ENCODE peak calls at places on chromosome 3, in six cellular contexts. One of them, this sample, is unnamed.

GRCh38 chr3:28279770-28280169 is 38.4 kb downstream of the CMC1 start:
- DNase-seq in mucosa of descending colon: no peak
- DNase-seq in Peyer's patch: no peak
- DNase-seq in osteoblast: no peak
- DNase-seq in H9: no peak
- DNase-seq in left ventricle myocardium inferior: no peak
- DNase-seq in this sample: no peak

GRCh38 chr3:127803619-127804018 is 18.7 kb downstream of the MGLL start:
- DNase-seq in mucosa of descending colon: no peak
- DNase-seq in Peyer's patch: no peak
- DNase-seq in osteoblast: peak; percentile 95
- DNase-seq in H9: no peak
- DNase-seq in left ventricle myocardium inferior: no peak
- DNase-seq in this sample: no peak

GRCh38 chr3:125692361-125692760 is 97.1 kb upstream of the OSBPL11 start:
- DNase-seq in mucosa of descending colon: no peak
- DNase-seq in Peyer's patch: no peak
- DNase-seq in osteoblast: no peak
- DNase-seq in H9: no peak
- DNase-seq in left ventricle myocardium inferior: no peak
- DNase-seq in this sample: no peak

GRCh38 chr3:42151596-42152145 is 60.5 kb downstream of the TRAK1 start:
- DNase-seq in mucosa of descending colon: no peak
- DNase-seq in Peyer's patch: no peak
- DNase-seq in osteoblast: no peak
- DNase-seq in H9: no peak
- DNase-seq in left ventricle myocardium inferior: no peak
- DNase-seq in this sample: no peak

GRCh38 chr3:62318752-62319569 is 54.4 kb downstream of the FEZF2 start:
- DNase-seq in mucosa of descending colon: peak; percentile 82
- DNase-seq in Peyer's patch: peak; percentile 77
- DNase-seq in osteoblast: peak; percentile 90
- DNase-seq in H9: peak; percentile 90
- DNase-seq in left ventricle myocardium inferior: peak; percentile 81
- DNase-seq in this sample: peak; percentile 69

GRCh38 chr3:5160926-5161858 is 26.3 kb upstream of the EDEM1 start:
- DNase-seq in mucosa of descending colon: no peak
- DNase-seq in Peyer's patch: no peak
- DNase-seq in osteoblast: no peak
- DNase-seq in H9: no peak
- DNase-seq in left ventricle myocardium inferior: no peak
- DNase-seq in this sample: no peak

GRCh38 chr3:127706785-127707351 is 34.1 kb downstream of the ABTB1 start:
- DNase-seq in mucosa of descending colon: no peak
- DNase-seq in Peyer's patch: peak; percentile 36
- DNase-seq in osteoblast: no peak
- DNase-seq in H9: peak; percentile 24
- DNase-seq in left ventricle myocardium inferior: no peak
- DNase-seq in this sample: no peak

GRCh38 chr3:15707779-15708178 is 90.0 kb downstream of the ANKRD28 start:
- DNase-seq in mucosa of descending colon: no peak
- DNase-seq in Peyer's patch: no peak
- DNase-seq in osteoblast: no peak
- DNase-seq in H9: no peak
- DNase-seq in left ventricle myocardium inferior: no peak
- DNase-seq in this sample: no peak

GRCh38 chr3:194206375-194206774 is 70.4 kb downstream of the HES1 start:
- DNase-seq in mucosa of descending colon: peak; percentile 66
- DNase-seq in Peyer's patch: no peak
- DNase-seq in osteoblast: peak; percentile 25
- DNase-seq in H9: no peak
- DNase-seq in left ventricle myocardium inferior: peak; percentile 38
- DNase-seq in this sample: no peak

GRCh38 chr3:48503406-48504050 is 446 bp downstream of the SHISA5 start:
- DNase-seq in mucosa of descending colon: peak; percentile 71
- DNase-seq in Peyer's patch: no peak
- DNase-seq in osteoblast: peak; percentile 95
- DNase-seq in H9: peak; percentile 62
- DNase-seq in left ventricle myocardium inferior: peak; percentile 42
- DNase-seq in this sample: peak; percentile 54

GRCh38 chr3:65963787-65964707 is 74.7 kb downstream of the MAGI1 start:
- DNase-seq in mucosa of descending colon: no peak
- DNase-seq in Peyer's patch: no peak
- DNase-seq in osteoblast: peak; percentile 72
- DNase-seq in H9: no peak
- DNase-seq in left ventricle myocardium inferior: no peak
- DNase-seq in this sample: no peak

GRCh38 chr3:43071313-43071893 is 34.5 kb downstream of the POMGNT2 start:
- DNase-seq in mucosa of descending colon: no peak
- DNase-seq in Peyer's patch: no peak
- DNase-seq in osteoblast: no peak
- DNase-seq in H9: peak; percentile 59
- DNase-seq in left ventricle myocardium inferior: no peak
- DNase-seq in this sample: no peak

GRCh38 chr3:32901005-32901932 is 50.2 kb upstream of the CCR4 start:
- DNase-seq in mucosa of descending colon: no peak
- DNase-seq in Peyer's patch: no peak
- DNase-seq in osteoblast: no peak
- DNase-seq in H9: no peak
- DNase-seq in left ventricle myocardium inferior: no peak
- DNase-seq in this sample: no peak

GRCh38 chr3:83934208-83935150 is 1024.3 kb upstream of the CADM2 start:
- DNase-seq in mucosa of descending colon: no peak
- DNase-seq in Peyer's patch: no peak
- DNase-seq in osteoblast: no peak
- DNase-seq in H9: no peak
- DNase-seq in left ventricle myocardium inferior: no peak
- DNase-seq in this sample: no peak

GRCh38 chr3:16305121-16305541 is 40.1 kb downstream of the OXNAD1 start:
- DNase-seq in mucosa of descending colon: no peak
- DNase-seq in Peyer's patch: peak; percentile 72
- DNase-seq in osteoblast: no peak
- DNase-seq in H9: no peak
- DNase-seq in left ventricle myocardium inferior: no peak
- DNase-seq in this sample: no peak

GRCh38 chr3:30437172-30437571 is 169.2 kb upstream of the TGFBR2 start:
- DNase-seq in mucosa of descending colon: no peak
- DNase-seq in Peyer's patch: no peak
- DNase-seq in osteoblast: no peak
- DNase-seq in H9: no peak
- DNase-seq in left ventricle myocardium inferior: no peak
- DNase-seq in this sample: no peak

GRCh38 chr3:190517696-190518095 is 3.8 kb downstream of the IL1RAP start:
- DNase-seq in mucosa of descending colon: no peak
- DNase-seq in Peyer's patch: no peak
- DNase-seq in osteoblast: peak; percentile 77
- DNase-seq in H9: no peak
- DNase-seq in left ventricle myocardium inferior: no peak
- DNase-seq in this sample: no peak

GRCh38 chr3:123084192-123084591 is 17.4 kb downstream of the PDIA5 start:
- DNase-seq in mucosa of descending colon: no peak
- DNase-seq in Peyer's patch: no peak
- DNase-seq in osteoblast: no peak
- DNase-seq in H9: peak; percentile 31
- DNase-seq in left ventricle myocardium inferior: peak; percentile 54
- DNase-seq in this sample: no peak

GRCh38 chr3:106206165-106206564 is 337.4 kb upstream of the CBLB start:
- DNase-seq in mucosa of descending colon: no peak
- DNase-seq in Peyer's patch: no peak
- DNase-seq in osteoblast: peak; percentile 52
- DNase-seq in H9: no peak
- DNase-seq in left ventricle myocardium inferior: no peak
- DNase-seq in this sample: no peak

GRCh38 chr3:182118081-182118480 is 406.4 kb downstream of the SOX2 start:
- DNase-seq in mucosa of descending colon: no peak
- DNase-seq in Peyer's patch: no peak
- DNase-seq in osteoblast: no peak
- DNase-seq in H9: no peak
- DNase-seq in left ventricle myocardium inferior: no peak
- DNase-seq in this sample: no peak

GRCh38 chr3:69683076-69683806 is 56.0 kb upstream of the MITF start:
- DNase-seq in mucosa of descending colon: no peak
- DNase-seq in Peyer's patch: no peak
- DNase-seq in osteoblast: no peak
- DNase-seq in H9: no peak
- DNase-seq in left ventricle myocardium inferior: no peak
- DNase-seq in this sample: no peak

GRCh38 chr3:140113983-140114923 is 179.3 kb downstream of the CLSTN2 start:
- DNase-seq in mucosa of descending colon: no peak
- DNase-seq in Peyer's patch: no peak
- DNase-seq in osteoblast: no peak
- DNase-seq in H9: no peak
- DNase-seq in left ventricle myocardium inferior: no peak
- DNase-seq in this sample: no peak

GRCh38 chr3:140311428-140311827 is 366.4 kb upstream of the TRIM42 start:
- DNase-seq in mucosa of descending colon: no peak
- DNase-seq in Peyer's patch: no peak
- DNase-seq in osteoblast: no peak
- DNase-seq in H9: no peak
- DNase-seq in left ventricle myocardium inferior: no peak
- DNase-seq in this sample: no peak

GRCh38 chr3:192727032-192727847 is at the start of gene FGF12:
- DNase-seq in mucosa of descending colon: peak; percentile 40
- DNase-seq in Peyer's patch: peak; percentile 46
- DNase-seq in osteoblast: peak; percentile 56
- DNase-seq in H9: peak; percentile 97
- DNase-seq in left ventricle myocardium inferior: peak; percentile 88
- DNase-seq in this sample: peak; percentile 55

GRCh38 chr3:71125729-71126128 is 457.8 kb downstream of the FOXP1 start:
- DNase-seq in mucosa of descending colon: no peak
- DNase-seq in Peyer's patch: no peak
- DNase-seq in osteoblast: no peak
- DNase-seq in H9: no peak
- DNase-seq in left ventricle myocardium inferior: no peak
- DNase-seq in this sample: no peak
- H3K4me1 ChIP-seq in mucosa of descending colon: peaks cover 32% of the 10 kb centered on the region
- H3K4me1 ChIP-seq in Peyer's patch: peaks cover 20% of the 10 kb centered on the region
- H3K4me1 ChIP-seq in osteoblast: peaks cover 32% of the 10 kb centered on the region
- H3K4me1 ChIP-seq in H9: peaks cover 17% of the 10 kb centered on the region
- H3K4me1 ChIP-seq in left ventricle myocardium inferior: peaks cover 79% of the 10 kb centered on the region
- H3K4me1 ChIP-seq in this sample: peaks cover 10% of the 10 kb centered on the region

GRCh38 chr3:172516318-172517214 is 6.7 kb downstream of the TNFSF10 start:
- DNase-seq in mucosa of descending colon: no peak
- DNase-seq in Peyer's patch: peak; percentile 63
- DNase-seq in osteoblast: no peak
- DNase-seq in H9: no peak
- DNase-seq in left ventricle myocardium inferior: peak; percentile 29
- DNase-seq in this sample: peak; percentile 85

GRCh38 chr3:172514678-172515077 is 8.6 kb downstream of the TNFSF10 start:
- DNase-seq in mucosa of descending colon: no peak
- DNase-seq in Peyer's patch: no peak
- DNase-seq in osteoblast: no peak
- DNase-seq in H9: no peak
- DNase-seq in left ventricle myocardium inferior: no peak
- DNase-seq in this sample: no peak

GRCh38 chr3:172513488-172513887 is 9.7 kb downstream of the TNFSF10 start:
- DNase-seq in mucosa of descending colon: no peak
- DNase-seq in Peyer's patch: no peak
- DNase-seq in osteoblast: no peak
- DNase-seq in H9: no peak
- DNase-seq in left ventricle myocardium inferior: no peak
- DNase-seq in this sample: no peak

GRCh38 chr3:172517859-172518466 is 5.3 kb downstream of the TNFSF10 start:
- DNase-seq in mucosa of descending colon: no peak
- DNase-seq in Peyer's patch: no peak
- DNase-seq in osteoblast: no peak
- DNase-seq in H9: no peak
- DNase-seq in left ventricle myocardium inferior: no peak
- DNase-seq in this sample: no peak

DNA sequence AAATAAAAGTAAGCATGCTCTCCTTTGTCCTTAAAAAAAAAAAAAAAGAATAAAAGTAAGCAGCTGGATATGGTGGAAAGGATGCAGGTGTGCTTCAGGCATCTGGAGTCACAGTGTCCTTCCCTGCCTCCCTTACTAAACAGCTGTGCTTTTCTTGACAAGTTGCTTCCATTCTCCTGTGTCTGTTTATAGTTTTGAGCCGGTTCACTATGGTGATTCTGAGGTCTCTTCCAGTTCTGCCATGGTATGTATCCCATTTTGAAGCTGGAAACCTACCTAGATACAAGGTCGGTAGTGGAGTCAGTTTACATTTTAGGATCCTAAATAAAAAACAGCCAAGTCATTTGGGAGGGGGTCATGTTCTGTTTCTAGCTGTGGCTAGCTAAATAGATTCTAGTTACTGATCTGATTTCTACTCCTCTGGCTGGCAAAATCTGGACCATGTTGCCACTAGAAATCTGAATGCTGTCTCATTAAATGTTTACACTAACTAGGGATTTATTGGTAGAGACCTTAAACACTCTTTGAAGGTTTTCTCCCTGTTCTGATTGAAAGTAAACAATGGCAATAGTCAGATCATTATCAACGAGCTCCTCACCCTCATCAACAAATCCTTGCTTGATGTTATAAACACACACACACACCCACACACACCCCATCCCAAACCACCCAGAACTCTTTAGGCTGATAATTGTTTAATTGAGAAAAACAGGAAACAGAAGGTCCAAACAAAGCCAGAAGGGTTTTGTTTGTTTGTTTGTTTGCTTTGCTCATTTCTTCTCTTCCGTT is 7.9 kb downstream of the TNFSF10 start:
- DNase-seq in mucosa of descending colon: no peak
- DNase-seq in Peyer's patch: no peak
- DNase-seq in osteoblast: no peak
- DNase-seq in H9: no peak
- DNase-seq in left ventricle myocardium inferior: no peak
- DNase-seq in this sample: no peak
- H3K4me1 ChIP-seq in mucosa of descending colon: peaks cover 57% of the 10 kb centered on the region
- H3K4me1 ChIP-seq in Peyer's patch: peaks cover 70% of the 10 kb centered on the region
- H3K4me1 ChIP-seq in osteoblast: peaks cover 20% of the 10 kb centered on the region
- H3K4me1 ChIP-seq in H9: no peaks in the 10 kb centered on the region
- H3K4me1 ChIP-seq in left ventricle myocardium inferior: peaks cover 82% of the 10 kb centered on the region
- H3K4me1 ChIP-seq in this sample: peaks cover 55% of the 10 kb centered on the region

GRCh38 chr3:40828741-40829415 is 304.1 kb downstream of the ZNF621 start:
- DNase-seq in mucosa of descending colon: no peak
- DNase-seq in Peyer's patch: no peak
- DNase-seq in osteoblast: no peak
- DNase-seq in H9: no peak
- DNase-seq in left ventricle myocardium inferior: no peak
- DNase-seq in this sample: no peak
- H3K4me1 ChIP-seq in mucosa of descending colon: no peaks in the 10 kb centered on the region
- H3K4me1 ChIP-seq in Peyer's patch: no peaks in the 10 kb centered on the region
- H3K4me1 ChIP-seq in osteoblast: no peaks in the 10 kb centered on the region
- H3K4me1 ChIP-seq in H9: no peaks in the 10 kb centered on the region
- H3K4me1 ChIP-seq in left ventricle myocardium inferior: peaks cover 11% of the 10 kb centered on the region
- H3K4me1 ChIP-seq in this sample: no peaks in the 10 kb centered on the region

DNA sequence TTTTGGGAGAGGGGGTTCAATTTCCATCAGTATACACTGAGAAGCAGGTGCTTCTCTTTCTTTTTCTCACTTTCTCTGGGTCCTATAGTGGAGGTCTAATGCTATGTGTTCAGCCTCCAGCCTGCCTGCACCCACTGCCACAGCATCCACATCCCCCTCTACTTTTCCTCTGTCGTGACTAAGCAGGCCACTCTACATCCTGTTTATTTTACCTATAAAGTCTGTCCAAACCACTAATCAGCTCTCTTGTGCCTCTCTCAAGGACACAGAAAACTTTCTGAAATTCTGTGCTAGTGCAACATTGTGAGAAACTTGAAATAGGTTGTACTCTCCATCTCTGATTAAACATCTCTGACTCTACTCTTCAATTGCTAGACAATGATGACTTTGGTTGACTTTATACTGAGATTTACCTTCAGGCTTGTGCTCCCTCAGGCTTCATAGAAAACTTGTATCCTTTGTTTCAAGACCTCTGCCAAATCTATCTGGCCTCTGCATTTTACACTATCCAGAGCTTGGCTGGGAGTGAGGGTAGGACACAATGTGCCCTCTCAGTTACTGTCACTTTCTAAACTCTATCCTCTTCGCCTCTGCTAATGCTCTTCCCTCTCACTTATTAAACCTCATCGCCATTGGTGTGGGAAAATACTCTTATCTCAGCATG is 28.0 kb downstream of the SUCNR1 start:
- DNase-seq in mucosa of descending colon: no peak
- DNase-seq in Peyer's patch: no peak
- DNase-seq in osteoblast: no peak
- DNase-seq in H9: no peak
- DNase-seq in left ventricle myocardium inferior: no peak
- DNase-seq in this sample: no peak
- H3K4me1 ChIP-seq in mucosa of descending colon: no peaks in the 10 kb centered on the region
- H3K4me1 ChIP-seq in Peyer's patch: peaks cover 23% of the 10 kb centered on the region
- H3K4me1 ChIP-seq in osteoblast: peaks cover 29% of the 10 kb centered on the region
- H3K4me1 ChIP-seq in H9: no peaks in the 10 kb centered on the region
- H3K4me1 ChIP-seq in left ventricle myocardium inferior: peaks cover 48% of the 10 kb centered on the region
- H3K4me1 ChIP-seq in this sample: no peaks in the 10 kb centered on the region